ENCODE peak calls at places on chromosomes 16 and 17, in four cellular contexts. Q, Y, D and P are unnamed samples.

GRCh38 chr17:1143573-1143972 is 36.2 kb downstream of the ABR start:
- DNase-seq in Q (no peak), Y (no peak), D (no peak), P (no peak)

GRCh38 chr17:42675984-42676423 is 790 bp downstream of the PLEKHH3 start:
- DNase-seq in Q (peak), Y (no peak), D (no peak), P (no peak)

GRCh38 chr17:74502866-74503265 is 28.4 kb downstream of the CD300LB start:
- DNase-seq in Q (peak), Y (no peak), D (no peak), P (peak)

GRCh38 chr17:64097196-64097936 is 32.6 kb downstream of the ERN1 start:
- DNase-seq in Q (no peak), Y (no peak), D (no peak), P (no peak)

GRCh38 chr17:30235386-30236296 is at the start of gene SLC6A4:
- DNase-seq in Q (no peak), Y (no peak), D (no peak), P (no peak)

GRCh38 chr16:85330694-85331188 is 218.5 kb upstream of the CIBAR2 start:
- DNase-seq in Q (no peak), Y (peak), D (no peak), P (no peak)

GRCh38 chr17:3993493-3994220 is 29.4 kb upstream of the ATP2A3 start:
- DNase-seq in Q (no peak), Y (no peak), D (no peak), P (no peak)

GRCh38 chr17:80225230-80225629 is 5.0 kb downstream of the SLC26A11 start:
- DNase-seq in Q (no peak), Y (no peak), D (no peak), P (no peak)

DNA sequence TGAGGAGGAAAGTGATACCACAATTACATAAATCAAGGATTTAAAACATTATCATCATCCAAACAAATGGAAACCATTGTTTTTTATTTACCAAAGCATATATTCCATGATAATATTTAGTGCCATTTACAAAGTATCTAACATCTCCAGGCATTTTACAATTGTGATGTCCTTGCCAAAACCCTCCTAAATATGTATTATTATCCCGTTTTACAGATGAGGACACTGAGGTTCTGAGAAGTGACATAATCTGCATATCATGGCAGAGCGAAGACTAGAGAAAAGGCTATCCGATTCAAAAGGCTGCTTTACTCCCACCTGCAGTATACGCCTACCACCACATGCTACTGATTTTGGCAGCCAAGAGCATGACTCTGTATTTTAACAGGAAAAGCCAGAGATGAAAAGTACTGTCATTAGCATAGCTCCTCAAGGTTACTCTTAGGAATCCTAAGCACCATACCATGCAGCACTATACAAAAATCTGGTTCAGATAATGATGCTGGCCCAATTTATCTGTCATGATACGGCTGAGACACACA is 301.4 kb downstream of the CA10 start:
- DNase-seq in Q (no peak), Y (no peak), D (no peak), P (no peak)
- TF ChIP-seq CTCF in Q (no peak), Y (no peak), D (no peak), P (peak)

DNA sequence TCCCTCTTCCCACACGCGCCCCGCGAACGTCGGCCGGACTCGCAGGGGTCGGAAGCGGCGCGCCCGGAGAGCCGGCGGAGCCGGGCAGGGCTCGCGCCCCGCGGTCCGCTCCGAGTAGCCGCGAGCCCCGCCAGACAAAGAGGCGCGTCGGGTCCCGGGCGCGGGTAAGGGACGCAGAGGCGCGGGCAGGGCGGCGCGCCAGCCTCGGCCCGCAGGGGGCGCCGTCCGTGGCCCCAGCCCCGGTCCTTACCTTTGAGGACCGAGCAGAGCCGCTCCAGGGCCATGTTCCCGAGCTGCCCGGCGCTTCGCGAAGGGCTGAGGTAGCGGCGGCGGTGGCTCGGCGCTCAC is 442 bp downstream of the NETO2 start:
- DNase-seq in Q (peak), Y (peak), D (no peak), P (peak)
- TF ChIP-seq CTCF in Q (no peak), Y (peak), D (no peak), P (peak)

DNA sequence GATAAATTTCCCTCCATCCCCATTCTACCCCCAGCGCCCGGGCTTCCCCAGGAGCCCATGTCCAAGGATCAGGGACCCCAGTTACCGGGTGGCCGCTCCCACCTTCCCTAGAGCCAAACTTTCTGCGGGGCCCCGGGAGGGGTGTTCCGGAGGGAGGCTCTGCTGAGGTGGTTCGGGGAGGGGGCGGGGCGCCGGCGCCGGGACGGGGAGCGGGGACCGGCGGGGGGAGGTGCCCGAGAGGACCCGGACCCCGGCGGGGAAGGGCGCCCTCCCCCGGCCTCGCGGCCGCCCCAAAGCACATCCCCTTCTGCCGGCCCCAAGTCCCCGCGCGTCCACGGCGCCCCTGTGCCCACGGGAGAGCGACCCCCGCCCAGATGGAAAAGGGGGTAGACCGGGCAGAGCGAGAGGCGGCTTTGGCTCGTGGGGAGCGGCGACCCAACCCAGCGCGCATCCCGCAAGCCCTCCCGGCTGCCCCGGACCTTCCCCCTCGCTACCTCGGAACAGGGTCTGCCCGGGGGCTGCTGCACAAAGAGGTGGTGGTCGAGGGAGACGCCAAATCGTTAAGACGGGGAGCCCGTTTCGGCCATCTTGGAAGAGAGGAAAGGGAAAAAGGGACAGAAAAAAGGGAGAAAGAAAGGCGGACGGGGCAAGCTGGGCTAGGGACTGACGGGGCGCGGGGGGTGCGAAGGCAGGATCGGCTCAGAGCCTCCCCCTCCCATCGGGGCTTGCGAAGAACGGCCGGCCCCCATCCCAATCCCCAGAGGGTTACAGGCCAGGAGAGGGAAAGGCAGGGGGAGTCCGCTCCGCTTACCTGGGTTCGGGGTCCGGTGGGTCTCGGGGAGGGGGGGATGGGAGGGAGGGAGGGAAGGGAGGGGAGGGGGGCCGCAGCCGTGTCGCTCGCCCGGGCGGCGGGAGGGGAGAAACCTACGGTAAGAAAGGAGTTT is 479 bp downstream of the PCGF2 start:
- DNase-seq in Q (no peak), Y (no peak), D (no peak), P (no peak)
- TF ChIP-seq CTCF in Q (no peak), Y (peak), D (no peak), P (no peak)

GRCh38 chr17:78134899-78135385 is 4.4 kb downstream of the TMC8 start:
- DNase-seq in Q (no peak), Y (no peak), D (no peak), P (no peak)

GRCh38 chr17:78135858-78136500 is 5.4 kb downstream of the TMC8 start:
- DNase-seq in Q (no peak), Y (no peak), D (no peak), P (no peak)

GRCh38 chr17:78132767-78133178 is 2.2 kb downstream of the TMC8 start:
- DNase-seq in Q (no peak), Y (no peak), D (no peak), P (no peak)

GRCh38 chr17:78133179-78133951 is 2.8 kb downstream of the TMC8 start:
- DNase-seq in Q (no peak), Y (no peak), D (no peak), P (no peak)

GRCh38 chr17:78133971-78134898 is 3.7 kb downstream of the TMC8 start:
- DNase-seq in Q (peak), Y (no peak), D (no peak), P (no peak)
- TF ChIP-seq CTCF in Q (peak), Y (peak), D (no peak), P (peak)

GRCh38 chr16:73565263-73565662 is 517.3 kb upstream of the ZFHX3 start:
- DNase-seq in Q (no peak), Y (no peak), D (no peak), P (no peak)
- TF ChIP-seq CTCF in Q (no peak), Y (peak), D (no peak), P (peak)

DNA sequence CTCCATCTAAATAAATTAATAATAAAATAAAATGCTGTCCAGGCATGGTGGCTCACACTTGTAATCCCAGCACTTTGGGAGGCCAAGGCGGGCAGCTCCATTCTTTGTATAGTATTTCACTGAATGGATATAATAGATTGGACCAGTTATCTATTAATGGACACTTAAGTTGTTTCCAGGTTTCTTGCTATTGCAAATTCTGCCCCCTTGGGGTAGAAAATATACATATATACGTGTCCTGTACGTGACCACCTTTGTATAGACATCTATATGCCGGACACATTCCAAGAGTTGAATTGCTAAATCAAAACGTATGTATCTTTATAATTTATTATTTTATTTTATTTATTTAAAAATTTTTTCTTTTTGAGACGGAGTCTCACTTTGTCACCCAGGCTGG is 3.9 kb upstream of the EXOC7 start:
- DNase-seq in Q (no peak), Y (no peak), D (no peak), P (no peak)
- TF ChIP-seq CTCF in Q (no peak), Y (no peak), D (no peak), P (peak)

GRCh38 chr16:2273484-2273883 is 5.6 kb upstream of the RNPS1 start:
- DNase-seq in Q (no peak), Y (no peak), D (no peak), P (no peak)

GRCh38 chr16:2271848-2272461 is 4.0 kb upstream of the RNPS1 start:
- DNase-seq in Q (no peak), Y (no peak), D (no peak), P (no peak)

GRCh38 chr16:2275476-2276450 is 7.8 kb upstream of the RNPS1 start:
- DNase-seq in Q (no peak), Y (no peak), D (no peak), P (no peak)

GRCh38 chr16:2276501-2277195 is 8.7 kb upstream of the RNPS1 start:
- DNase-seq in Q (no peak), Y (no peak), D (no peak), P (no peak)

DNA sequence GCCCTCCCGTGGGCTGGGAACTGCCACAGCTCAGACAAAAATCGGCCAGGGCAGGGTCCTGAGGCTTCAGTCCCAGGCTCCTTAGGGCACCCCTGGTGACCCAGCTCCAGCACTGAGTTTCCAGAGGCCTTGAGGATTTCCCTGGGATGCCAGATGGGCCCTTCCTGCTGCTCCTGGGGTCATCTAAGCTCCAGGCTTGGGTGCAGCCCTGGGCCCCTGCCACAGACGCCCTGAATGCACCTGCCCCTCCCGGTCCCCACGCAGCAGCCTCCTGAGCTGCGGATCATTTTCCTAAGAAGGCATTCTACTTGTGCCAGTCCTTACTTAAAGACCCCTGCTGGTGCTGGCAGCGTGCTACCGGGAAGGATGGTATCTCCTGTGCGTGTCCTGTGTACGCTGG is 6.0 kb upstream of the RNPS1 start:
- DNase-seq in Q (no peak), Y (no peak), D (no peak), P (no peak)
- TF ChIP-seq CTCF in Q (no peak), Y (no peak), D (no peak), P (no peak)

DNA sequence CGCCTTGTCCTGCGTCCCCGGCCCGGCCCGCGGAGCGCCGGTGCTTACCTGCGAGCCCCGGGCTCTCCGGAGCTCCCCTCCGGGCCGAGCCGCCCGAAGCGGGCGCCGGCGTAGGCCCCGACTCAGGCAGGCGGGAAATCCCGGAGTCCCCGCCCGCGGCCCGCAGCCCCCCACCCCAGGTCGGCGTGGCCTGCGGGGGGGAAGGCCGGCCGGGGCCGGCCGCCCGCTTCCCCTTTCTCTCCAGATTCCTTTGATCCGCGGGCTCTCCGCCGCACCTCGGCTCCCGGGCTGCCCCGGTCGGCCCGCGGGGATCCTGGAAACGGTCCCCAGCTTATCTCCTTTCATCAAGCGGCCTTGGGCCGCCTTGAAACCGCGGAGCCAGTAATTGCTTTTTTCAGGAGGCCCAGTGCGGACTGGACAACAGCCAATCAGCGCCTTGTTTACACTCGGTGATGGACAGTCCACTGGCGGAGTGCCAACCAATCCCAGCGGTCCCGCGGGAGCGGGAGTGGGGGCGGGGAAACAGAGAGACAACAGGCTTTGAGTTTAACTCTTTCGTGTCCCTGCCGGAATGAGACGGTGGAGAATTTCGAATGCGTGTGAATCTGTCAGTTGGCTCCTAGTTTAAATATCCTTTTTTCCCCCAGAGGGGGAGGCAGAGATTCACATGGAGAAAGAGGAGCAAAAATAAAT is 1.4 kb upstream of the BAHCC1 start:
- DNase-seq in Q (peak), Y (peak), D (peak), P (peak)
- TF ChIP-seq CTCF in Q (no peak), Y (peak), D (no peak), P (peak)

GRCh38 chr16:81496742-81497141 is 52.1 kb downstream of the CMIP start:
- DNase-seq in Q (no peak), Y (no peak), D (no peak), P (no peak)

GRCh38 chr16:81499576-81500380 is 55.2 kb downstream of the CMIP start:
- DNase-seq in Q (no peak), Y (no peak), D (no peak), P (no peak)

GRCh38 chr16:81495321-81496234 is 51.0 kb downstream of the CMIP start:
- DNase-seq in Q (peak), Y (no peak), D (no peak), P (no peak)

GRCh38 chr16:81498351-81498750 is 53.7 kb downstream of the CMIP start:
- DNase-seq in Q (no peak), Y (no peak), D (no peak), P (no peak)

GRCh38 chr16:81497690-81498089 is 53.1 kb downstream of the CMIP start:
- DNase-seq in Q (no peak), Y (no peak), D (no peak), P (no peak)
- TF ChIP-seq CTCF in Q (no peak), Y (no peak), D (no peak), P (peak)